ENCODE peak calls at places on chromosomes 12 and 14, in six cellular contexts. E is lung, X is BE2C, U is heart left ventricle, K is adipocyte, N is testis. V is an unnamed sample. For H3K4me1, the result is how much of the 10 kb centered on the place peaks cover.

GRCh38 chr12:119949145-119949544 is 39.9 kb upstream of the BICDL1 start:
- DNase-seq in E (no peak), X (no peak), U (no peak), K (no peak), N (no peak), V (no peak)

GRCh38 chr14:79197516-79197915 is 1013.8 kb downstream of the DIO2 start:
- DNase-seq in E (no peak), X (no peak), U (no peak), K (no peak), N (no peak), V (no peak)

GRCh38 chr14:46580941-46581671 is 70.5 kb downstream of the RPL10L start:
- DNase-seq in E (no peak), X (peak), U (no peak), K (peak), N (peak), V (no peak)

GRCh38 chr12:34302131-34302885 is 280.0 kb downstream of the ALG10 start:
- DNase-seq in E (no peak), X (no peak), U (no peak), K (no peak), N (no peak), V (no peak)

GRCh38 chr14:93703941-93704340 is 84.3 kb downstream of the PRIMA1 start:
- DNase-seq in E (no peak), X (no peak), U (no peak), K (no peak), N (no peak), V (no peak)

GRCh38 chr14:95290769-95291440 is 28.8 kb downstream of the CLMN start:
- DNase-seq in E (peak), X (peak), U (peak), K (no peak), N (no peak), V (no peak)

GRCh38 chr12:43336962-43337555 is 214.9 kb downstream of the ADAMTS20 start:
- DNase-seq in E (no peak), X (no peak), U (no peak), K (peak), N (no peak), V (no peak)

GRCh38 chr12:81843599-81843998 is 84.4 kb upstream of the PPFIA2 start:
- DNase-seq in E (no peak), X (no peak), U (no peak), K (no peak), N (no peak), V (no peak)

GRCh38 chr12:92503977-92504966 is 198.5 kb upstream of the PLEKHG7 start:
- DNase-seq in E (no peak), X (no peak), U (peak), K (no peak), N (no peak), V (no peak)

GRCh38 chr12:95683418-95683817 is 107.1 kb downstream of the NTN4 start:
- DNase-seq in E (no peak), X (no peak), U (no peak), K (no peak), N (no peak), V (no peak)

GRCh38 chr12:82870825-82871377 is 184.2 kb downstream of the TMTC2 start:
- DNase-seq in E (no peak), X (no peak), U (no peak), K (no peak), N (no peak), V (no peak)

GRCh38 chr14:94282991-94283723 is 9.9 kb downstream of the SERPINA10 start:
- DNase-seq in E (no peak), X (no peak), U (no peak), K (peak), N (no peak), V (no peak)

GRCh38 chr14:76647699-76648298 is 113.5 kb upstream of the VASH1 start:
- DNase-seq in E (no peak), X (peak), U (peak), K (peak), N (peak), V (peak)

GRCh38 chr12:50787618-50788017 is 23.7 kb downstream of the ATF1 start:
- DNase-seq in E (no peak), X (no peak), U (no peak), K (no peak), N (no peak), V (no peak)

GRCh38 chr12:50785406-50785805 is 21.5 kb downstream of the ATF1 start:
- DNase-seq in E (no peak), X (no peak), U (no peak), K (no peak), N (no peak), V (no peak)

GRCh38 chr12:50786498-50787231 is 22.8 kb downstream of the ATF1 start:
- DNase-seq in E (peak), X (no peak), U (no peak), K (peak), N (no peak), V (no peak)

GRCh38 chr12:50788562-50788961 is 24.7 kb downstream of the ATF1 start:
- DNase-seq in E (no peak), X (no peak), U (no peak), K (peak), N (no peak), V (no peak)

DNA sequence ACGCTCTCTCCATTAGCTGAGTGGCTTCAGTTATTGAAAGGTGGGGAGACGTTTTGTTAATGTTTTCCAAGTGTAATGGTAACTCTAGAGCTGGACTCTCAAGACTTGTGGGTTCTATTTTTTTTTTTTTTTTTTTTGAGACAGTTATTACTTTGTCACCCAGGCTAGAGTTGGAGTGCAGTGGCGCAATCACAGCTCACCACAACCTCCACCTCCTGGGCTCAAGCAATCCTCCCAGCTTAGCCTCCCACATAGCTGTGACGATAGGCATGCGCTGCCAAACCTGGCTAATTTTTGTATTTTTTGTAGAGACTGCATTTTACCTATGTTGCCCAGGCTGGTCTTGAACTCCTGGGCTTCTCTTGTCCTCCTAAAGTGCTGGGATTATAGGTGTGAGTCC is 26.2 kb downstream of the ATF1 start:
- DNase-seq in E (no peak), X (no peak), U (no peak), K (no peak), N (no peak), V (no peak)
- H3K4me3 ChIP-seq in E (no peak), X (no peak), U (no peak), K (no peak), N (no peak), V (no peak)

DNA sequence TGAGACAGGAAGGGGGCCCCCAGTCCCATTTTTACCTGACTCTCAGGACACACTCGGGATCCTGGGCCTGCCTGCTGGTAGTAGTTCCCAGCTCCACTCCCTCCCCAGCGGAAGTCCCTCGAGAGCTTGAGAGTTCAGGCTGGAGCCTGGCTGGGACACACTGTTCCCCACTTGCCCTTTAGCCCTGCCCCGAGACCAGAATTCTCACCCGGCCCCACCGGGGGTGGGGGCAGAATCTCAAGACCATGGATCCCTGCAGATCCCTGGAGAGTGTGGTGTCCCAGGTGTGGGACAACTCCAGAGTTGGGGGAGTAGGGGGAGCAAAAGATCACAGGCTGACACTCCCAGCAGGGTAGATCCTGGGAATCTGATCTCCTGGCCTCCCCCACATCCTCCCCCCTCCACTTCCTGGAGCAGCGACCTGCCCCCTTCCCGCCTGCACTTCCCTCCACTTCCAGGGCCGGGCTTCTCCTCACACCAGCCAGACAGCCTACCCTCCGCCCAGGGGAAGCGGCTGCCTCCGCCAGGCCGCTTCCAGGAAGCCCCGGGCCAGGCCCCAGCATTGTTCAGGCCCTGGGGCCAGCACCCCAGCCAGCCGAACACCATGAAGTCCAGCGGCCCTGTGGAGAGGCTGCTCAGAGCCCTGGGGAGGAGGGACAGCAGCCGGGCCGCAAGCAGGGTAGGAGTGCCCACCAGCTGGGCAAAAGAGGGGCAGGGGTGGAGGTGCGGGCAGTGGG is at the start of gene TNS2:
- DNase-seq in E (peak), X (peak), U (peak), K (peak), N (peak), V (no peak)
- H3K4me1 ChIP-seq in E (under half), X (under half), U (under half), K (half or more), N (half or more), V (under half)

GRCh38 chr12:1806301-1807106 is 13.9 kb upstream of the LRTM2 start:
- DNase-seq in E (no peak), X (no peak), U (no peak), K (no peak), N (no peak), V (no peak)

GRCh38 chr12:1807107-1807478 is 13.3 kb upstream of the LRTM2 start:
- DNase-seq in E (no peak), X (no peak), U (no peak), K (no peak), N (no peak), V (no peak)

GRCh38 chr12:1805441-1806081 is 14.8 kb upstream of the LRTM2 start:
- DNase-seq in E (no peak), X (peak), U (no peak), K (no peak), N (no peak), V (no peak)

GRCh38 chr12:1803736-1804135 is 16.6 kb upstream of the LRTM2 start:
- DNase-seq in E (no peak), X (no peak), U (no peak), K (no peak), N (no peak), V (no peak)

GRCh38 chr12:1804545-1805332 is 15.6 kb upstream of the LRTM2 start:
- DNase-seq in E (peak), X (peak), U (peak), K (peak), N (peak), V (peak)
- H3K4me3 ChIP-seq in E (no peak), X (no peak), U (no peak), K (no peak), N (no peak), V (peak)

GRCh38 chr14:29892327-29892726 is 35.3 kb downstream of the PRKD1 start:
- DNase-seq in E (no peak), X (no peak), U (no peak), K (peak), N (no peak), V (no peak)
- H3K4me1 ChIP-seq in E (under half), X (under half), U (under half), K (under half), N (under half), V (under half)

DNA sequence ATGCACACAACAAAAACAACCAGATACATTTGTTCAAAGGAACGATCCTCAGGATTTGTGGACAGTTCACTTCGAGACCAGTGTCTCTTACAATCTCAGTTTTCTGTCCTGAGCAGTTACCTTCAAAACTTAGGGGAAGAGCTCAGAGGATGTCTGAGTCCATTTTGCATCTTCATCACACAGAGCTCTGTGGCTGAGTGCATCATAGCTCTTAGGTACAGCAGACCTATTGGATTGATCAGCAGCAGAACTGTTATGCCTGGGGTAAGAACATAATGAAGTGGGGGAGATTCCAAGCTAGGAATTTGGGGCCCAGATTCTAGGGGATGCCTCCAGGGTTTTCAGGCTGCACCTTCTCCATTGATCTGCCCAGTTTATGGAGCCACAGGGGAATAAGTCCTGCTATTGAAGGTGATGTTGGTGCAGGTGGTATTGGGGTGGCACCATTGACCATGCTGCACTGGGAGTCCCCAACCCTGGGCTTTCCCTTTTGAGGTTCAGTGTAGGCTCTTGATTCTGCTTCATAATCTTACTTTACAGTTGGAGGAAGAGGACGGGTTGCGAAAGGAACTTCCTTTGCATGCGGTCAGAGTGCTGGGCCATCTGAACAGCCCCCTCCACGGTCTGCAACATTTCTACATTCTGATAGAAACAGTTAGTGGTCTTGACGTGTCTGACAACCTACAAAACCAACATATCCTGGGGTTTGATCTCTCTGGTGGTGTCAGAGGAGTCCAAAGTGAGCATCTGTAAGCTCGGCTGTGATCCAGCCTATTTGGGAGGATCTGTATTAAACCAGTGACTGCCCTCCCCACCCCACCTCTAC is 112.8 kb downstream of the CHST11 start:
- DNase-seq in E (no peak), X (no peak), U (no peak), K (no peak), N (peak), V (peak)
- H3K4me3 ChIP-seq in E (no peak), X (no peak), U (no peak), K (no peak), N (no peak), V (peak)

GRCh38 chr12:93756295-93756694 is 79.1 kb downstream of the CRADD start:
- DNase-seq in E (no peak), X (no peak), U (no peak), K (no peak), N (no peak), V (no peak)

GRCh38 chr12:93751864-93752610 is 74.9 kb downstream of the CRADD start:
- DNase-seq in E (peak), X (no peak), U (no peak), K (peak), N (no peak), V (no peak)

GRCh38 chr12:93753285-93753684 is 76.1 kb downstream of the CRADD start:
- DNase-seq in E (no peak), X (no peak), U (no peak), K (no peak), N (no peak), V (no peak)

GRCh38 chr12:93750056-93750455 is 72.9 kb downstream of the CRADD start:
- DNase-seq in E (no peak), X (no peak), U (no peak), K (no peak), N (no peak), V (no peak)

DNA sequence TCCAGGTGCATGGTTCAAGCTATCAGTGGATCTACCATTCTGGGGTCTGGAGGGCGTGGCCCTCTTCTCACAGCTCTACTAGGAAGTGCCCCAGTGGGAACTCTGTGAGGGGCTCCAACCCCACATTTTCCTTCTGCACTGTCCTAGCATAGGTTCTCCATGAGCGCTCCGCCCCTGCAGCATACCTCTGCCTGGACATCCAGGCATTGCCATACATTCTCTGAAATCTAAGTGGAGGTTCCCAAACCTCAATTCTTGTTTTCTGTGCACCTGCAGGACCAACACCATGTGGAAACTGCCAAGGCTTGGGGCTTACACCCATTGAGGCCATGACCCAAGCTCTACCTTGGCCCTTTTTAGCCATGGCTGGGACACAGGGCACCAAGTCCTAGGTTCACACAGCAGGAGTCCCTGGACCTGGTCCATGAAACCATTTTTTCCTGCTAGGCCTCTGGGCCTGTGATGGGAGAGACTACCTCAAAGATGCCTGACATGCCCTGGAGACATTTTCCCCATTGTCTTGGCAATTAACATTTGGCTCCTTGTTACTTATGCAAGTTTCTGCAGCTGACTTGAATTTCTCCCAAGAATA is 76.8 kb downstream of the CRADD start:
- DNase-seq in E (no peak), X (no peak), U (no peak), K (no peak), N (no peak), V (no peak)
- H3K4me1 ChIP-seq in E (under half), X (under half), U (under half), K (under half), N (under half), V (under half)

V was measured in naive thymus-derived CD4-positive, alpha-beta T cell.